ENCODE peak calls at places on chromosomes 5 and 9, in ten cellular contexts. J, K, D, B, C, S, M, O, F and T are unnamed samples.

GRCh38 chr9:2849943-2850342 is 6.0 kb upstream of the PUM3 start:
- DNase-seq in S (no peak), J (no peak), C (no peak), F (no peak), D (no peak), B (no peak), O (no peak), M (no peak), K (peak; percentile 45), T (no peak)

GRCh38 chr9:129945314-129945713 is 97.7 kb downstream of the FNBP1 start:
- DNase-seq in B (no peak), S (no peak), K (no peak), M (no peak), O (no peak), D (no peak), F (no peak), C (no peak), J (no peak), T (no peak)

GRCh38 chr5:91187032-91187431 is 196.1 kb downstream of the ARRDC3 start:
- DNase-seq in C (no peak), O (no peak), K (no peak), J (no peak), S (no peak), M (no peak), B (no peak), D (no peak), F (no peak), T (no peak)

GRCh38 chr9:137406876-137407589 is 15.9 kb downstream of the EXD3 start:
- DNase-seq in J (no peak), F (peak; percentile 80), M (peak; percentile 91), S (peak; percentile 81), O (no peak), B (peak; percentile 60), D (peak; percentile 85), K (peak; percentile 70), C (peak; percentile 81), T (peak; percentile 55)

GRCh38 chr5:43039468-43040286 is 442 bp downstream of the ANXA2R start:
- DNase-seq in B (peak; percentile 50), D (peak; percentile 65), J (no peak), O (no peak), K (peak; percentile 82), M (peak; percentile 94), C (peak; percentile 78), F (peak; percentile 74), S (peak; percentile 47), T (peak; percentile 88)

GRCh38 chr9:104844710-104845109 is 80.8 kb downstream of the NIPSNAP3B start:
- DNase-seq in B (no peak), O (no peak), M (no peak), F (no peak), C (no peak), D (no peak), S (no peak), K (no peak), J (no peak), T (no peak)

GRCh38 chr5:150372626-150373025 is 15.1 kb downstream of the TCOF1 start:
- DNase-seq in D (no peak), C (no peak), M (no peak), O (no peak), B (no peak), S (no peak), J (no peak), F (no peak), K (no peak), T (no peak)

GRCh38 chr5:67010684-67011409 is 185.8 kb downstream of the CD180 start:
- DNase-seq in J (peak; percentile 23), C (peak; percentile 54), O (peak; percentile 94), D (no peak), S (no peak), F (peak; percentile 26), M (peak; percentile 84), B (no peak), K (no peak), T (no peak)